ENCODE peak calls at places on chromosomes 1 and 21, in four cellular contexts. W, M, D and S are unnamed samples.

GRCh38 chr1:50735443-50735842 is 224.6 kb downstream of the FAF1 start:
- DNase-seq in W (peak), M (no peak), D (no peak), S (no peak)

GRCh38 chr1:61079898-61080336 is 2.4 kb upstream of the NFIA start:
- DNase-seq in W (peak), M (no peak), D (peak), S (peak)

GRCh38 chr1:75981188-75981897 is 49.1 kb upstream of the ASB17 start:
- DNase-seq in W (no peak), M (no peak), D (no peak), S (no peak)

GRCh38 chr21:33651965-33652680 is 9.8 kb downstream of the ITSN1 start:
- DNase-seq in W (no peak), M (no peak), D (no peak), S (no peak)

GRCh38 chr21:35222541-35222941 is 173.4 kb upstream of the RUNX1 start:
- DNase-seq in W (no peak), D (no peak), M (peak), S (no peak)

GRCh38 chr21:44854391-44854663 is 19.2 kb downstream of the PTTG1IP start:
- DNase-seq in D (no peak), M (no peak), W (peak), S (no peak)

GRCh38 chr1:161115132-161115711 is 2.6 kb downstream of the PFDN2 start:
- DNase-seq in W (no peak), M (no peak), D (no peak), S (peak)

GRCh38 chr1:67534627-67535065 is 104.4 kb upstream of the SERBP1 start:
- DNase-seq in W (no peak), M (no peak), D (no peak), S (peak)

GRCh38 chr1:165288301-165289120 is 68.0 kb downstream of the LMX1A start:
- DNase-seq in W (no peak), D (no peak), M (no peak), S (no peak)

GRCh38 chr1:2493691-2494322 is 17.7 kb downstream of the PLCH2 start:
- DNase-seq in W (no peak), D (no peak), M (no peak), S (no peak)

GRCh38 chr1:215104283-215104682 is 21.7 kb downstream of the KCNK2 start:
- DNase-seq in M (no peak), W (no peak), D (no peak), S (no peak)

GRCh38 chr1:206075786-206076725 is 23.1 kb downstream of the RHEX start:
- DNase-seq in D (no peak), W (no peak), M (no peak), S (no peak)

GRCh38 chr1:17243274-17243673 is 5.6 kb upstream of the PADI3 start:
- DNase-seq in W (no peak), D (no peak), M (no peak), S (no peak)

GRCh38 chr1:156104861-156105546 is 9.5 kb upstream of the LMNA start:
- DNase-seq in W (peak), M (no peak), D (no peak), S (peak)

GRCh38 chr1:176051902-176052518 is 155.1 kb downstream of the COP1 start:
- DNase-seq in D (no peak), W (no peak), M (no peak), S (peak)

GRCh38 chr1:207345644-207346561 is 24.4 kb downstream of the CD55 start:
- DNase-seq in M (no peak), W (no peak), D (no peak), S (no peak)

GRCh38 chr1:205071028-205071409 is 13.2 kb downstream of the TMEM81 start:
- DNase-seq in W (no peak), M (no peak), D (no peak), S (no peak)

GRCh38 chr1:45009956-45010854 is 919 bp downstream of the HECTD3 start:
- DNase-seq in W (peak), D (peak), M (no peak), S (no peak)

GRCh38 chr1:237124856-237125462 is 83.0 kb downstream of the RYR2 start:
- DNase-seq in D (no peak), W (peak), M (no peak), S (peak)

GRCh38 chr1:67433830-67434229 is 3.6 kb upstream of the SERBP1 start:
- DNase-seq in M (no peak), D (no peak), W (no peak), S (no peak)

GRCh38 chr1:8941906-8942305 is 3.8 kb upstream of the CA6 start:
- DNase-seq in D (no peak), M (no peak), W (no peak), S (peak)

GRCh38 chr1:167120899-167121298 is 27.0 kb downstream of the STYXL2 start:
- DNase-seq in M (no peak), D (no peak), W (no peak), S (no peak)

GRCh38 chr1:167121375-167122120 is 27.7 kb downstream of the STYXL2 start:
- DNase-seq in M (no peak), D (peak), W (no peak), S (no peak)

GRCh38 chr1:167119696-167120095 is 25.8 kb downstream of the STYXL2 start:
- DNase-seq in M (no peak), W (no peak), D (no peak), S (no peak)

GRCh38 chr1:167122121-167122480 is 28.2 kb downstream of the STYXL2 start:
- DNase-seq in M (no peak), D (no peak), W (no peak), S (no peak)

GRCh38 chr1:167122568-167122967 is 28.7 kb downstream of the STYXL2 start:
- DNase-seq in W (no peak), D (peak), M (no peak), S (no peak)
- TF ChIP-seq HDAC6 in W (no peak), D (no peak), M (no peak), S (no peak)

DNA sequence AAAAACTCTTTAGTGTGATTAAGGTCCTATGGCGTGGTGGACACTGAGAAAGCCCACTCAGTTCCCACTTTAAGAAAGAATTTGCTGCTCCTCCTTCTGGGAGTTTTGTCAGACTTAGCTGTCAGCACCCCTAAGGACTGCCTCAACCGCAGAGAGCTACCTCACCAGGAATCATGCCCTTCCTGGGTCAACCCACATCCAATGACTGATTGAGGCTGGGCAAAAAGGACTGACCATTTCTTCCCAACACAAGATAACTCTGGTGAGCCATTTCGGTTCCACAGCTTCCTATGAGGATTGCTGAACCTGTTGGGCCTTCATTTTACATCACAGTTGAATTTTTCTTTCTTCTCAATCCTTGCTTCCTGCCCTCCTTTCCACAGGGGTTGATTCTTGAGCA is 197.9 kb downstream of the NCAM2 start:
- DNase-seq in W (no peak), D (no peak), M (no peak), S (no peak)
- TF ChIP-seq HDAC6 in W (no peak), D (no peak), M (no peak), S (no peak)

GRCh38 chr1:221723018-221723917 is 18.6 kb downstream of the DUSP10 start:
- DNase-seq in D (no peak), W (no peak), M (no peak), S (no peak)
- TF ChIP-seq HDAC6 in D (no peak), W (no peak), M (no peak), S (no peak)

DNA sequence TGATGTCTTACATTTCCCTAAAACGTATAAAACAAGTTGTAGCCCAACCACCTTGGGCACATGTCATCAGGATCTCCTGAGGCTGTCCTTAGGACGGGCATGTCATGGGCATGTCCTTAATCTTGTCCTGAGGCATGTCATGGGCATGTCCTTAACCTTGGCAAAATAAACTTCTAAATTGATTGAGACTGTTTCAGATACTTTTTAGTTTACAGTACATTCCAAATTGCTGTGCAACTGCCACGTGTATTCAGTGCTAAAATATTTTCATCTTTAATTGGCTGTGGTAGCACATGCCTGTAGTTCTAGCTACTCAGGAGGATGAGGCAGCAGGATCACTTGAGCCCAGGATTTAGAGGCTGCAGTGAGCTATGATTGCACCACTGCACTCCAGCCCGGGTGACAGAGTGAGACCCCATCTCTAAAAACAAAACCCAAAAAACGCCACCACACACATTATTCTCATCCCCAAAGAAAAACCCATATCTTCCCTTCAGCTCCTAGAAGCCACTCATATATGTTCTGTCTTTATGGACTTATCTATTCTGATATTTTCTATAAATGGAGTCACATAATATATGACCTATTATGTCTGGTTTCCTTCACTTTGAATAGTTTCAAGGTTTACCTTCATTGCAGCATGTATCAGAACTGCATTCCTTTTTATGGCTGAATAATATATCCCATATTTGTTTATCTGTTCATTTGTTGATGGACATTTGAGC is 96.0 kb upstream of the BTG3 start:
- DNase-seq in M (no peak), W (no peak), D (no peak), S (no peak)
- TF ChIP-seq HDAC6 in M (no peak), W (no peak), D (no peak), S (no peak)

DNA sequence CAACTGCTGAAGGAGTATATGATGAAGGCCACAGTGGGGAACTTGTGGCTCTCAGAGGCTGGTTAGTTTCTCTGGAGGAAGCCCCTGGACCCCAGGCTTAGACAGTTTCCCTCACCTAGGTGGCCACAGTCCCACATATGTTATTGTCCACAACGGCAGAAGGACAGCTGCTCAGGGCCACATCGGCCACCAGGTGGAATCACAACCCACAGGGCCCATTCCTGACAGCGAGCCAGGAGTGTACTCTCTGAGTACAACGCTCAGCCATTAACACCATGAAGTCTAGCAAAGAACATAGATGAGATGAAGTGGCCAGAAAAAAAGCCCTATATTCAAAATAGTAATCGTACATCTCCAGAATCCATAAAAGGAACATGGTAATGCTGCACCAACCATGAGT is 383.1 kb downstream of the HHAT start:
- DNase-seq in D (no peak), M (no peak), W (no peak), S (no peak)
- TF ChIP-seq HDAC6 in D (no peak), M (no peak), W (no peak), S (no peak)

GRCh38 chr1:223684488-223684792 is 18.9 kb upstream of the CAPN8 start:
- DNase-seq in D (no peak), W (no peak), M (no peak), S (no peak)

GRCh38 chr1:223678841-223679240 is 13.3 kb upstream of the CAPN8 start:
- DNase-seq in M (no peak), W (peak), D (no peak), S (no peak)

GRCh38 chr1:223682502-223682901 is 17.0 kb upstream of the CAPN8 start:
- DNase-seq in D (no peak), M (no peak), W (no peak), S (no peak)

GRCh38 chr1:223680188-223680587 is 14.7 kb upstream of the CAPN8 start:
- DNase-seq in W (no peak), D (no peak), M (no peak), S (no peak)

DNA sequence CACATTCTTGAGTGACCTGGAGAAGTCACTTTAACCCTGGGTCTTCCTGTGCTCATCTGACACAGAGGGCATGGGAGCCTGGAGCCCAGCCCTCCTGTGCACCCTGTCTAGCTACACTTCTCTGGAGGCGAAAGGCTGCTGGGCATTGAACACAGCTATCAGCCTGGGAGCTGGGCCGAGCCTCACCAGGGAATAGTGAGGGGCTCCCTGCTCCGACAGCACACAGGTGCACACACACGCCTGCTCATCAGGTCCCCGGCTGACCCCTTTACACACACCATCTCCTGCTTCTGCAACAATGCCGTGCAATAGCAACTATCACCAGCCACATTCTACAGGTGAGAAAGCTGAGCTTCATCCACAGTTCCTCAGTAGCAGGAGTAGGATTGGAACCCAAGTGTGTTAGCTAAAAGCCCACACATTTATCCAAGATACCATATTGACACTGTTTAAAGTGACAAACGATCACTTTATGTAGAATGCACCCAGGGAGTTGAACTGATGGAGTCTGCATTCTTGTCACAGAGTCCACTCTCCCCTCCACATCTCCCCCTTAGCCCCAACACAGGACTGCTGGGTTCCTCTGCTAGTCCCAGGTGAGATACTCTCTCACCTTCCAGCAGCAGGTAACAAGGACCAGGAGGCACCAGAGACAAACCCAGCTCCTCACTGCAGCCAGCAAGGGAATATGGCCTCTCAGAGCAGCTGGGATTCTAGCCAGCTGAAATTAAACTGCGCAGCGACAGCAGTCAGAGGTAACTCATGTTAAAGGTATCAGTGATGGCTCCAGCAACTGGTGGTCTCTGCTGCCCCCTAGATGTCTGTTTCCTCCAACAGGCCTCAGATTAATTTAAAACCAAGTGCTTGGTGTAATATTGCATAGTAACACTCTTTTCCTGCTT is 18.3 kb upstream of the CAPN8 start:
- DNase-seq in M (no peak), D (peak), W (peak), S (no peak)
- TF ChIP-seq HDAC6 in M (no peak), D (no peak), W (no peak), S (no peak)